ENCODE peak calls at places on chromosomes 6 and 20, in ten cellular contexts. One of them, this sample, is unnamed.

GRCh38 chr20:62136283-62137091 is 6.7 kb downstream of the PSMA7 start:
- DNase-seq in fibroblast of mammary gland: peak; percentile 73
- DNase-seq in activated CD4-positive, alpha-beta T cell treated with anti-CD3 and anti-CD28 coated beads, Interleukin-2, amount 50 U/mL, for 4 hours: peak; percentile 67
- DNase-seq in CD8-positive, alpha-beta T cell: peak; percentile 83
- DNase-seq in stimulated activated CD4-positive, alpha-beta T cell treated with anti-CD3 and anti-CD28 coated beads, Interleukin-15, amount 100 ng/mL, for 1 hour: peak; percentile 55
- DNase-seq in lung microvascular endothelial cell: peak; percentile 79
- DNase-seq in lower lobe of right lung: peak; percentile 80
- DNase-seq in GM13976: peak; percentile 70
- DNase-seq in psoas muscle: peak; percentile 83
- DNase-seq in T-cell: peak; percentile 80
- DNase-seq in this sample: no peak

GRCh38 chr6:155085582-155086253 is 90.6 kb downstream of the TIAM2 start:
- DNase-seq in fibroblast of mammary gland: peak; percentile 47
- DNase-seq in activated CD4-positive, alpha-beta T cell treated with anti-CD3 and anti-CD28 coated beads, Interleukin-2, amount 50 U/mL, for 4 hours: no peak
- DNase-seq in CD8-positive, alpha-beta T cell: no peak
- DNase-seq in stimulated activated CD4-positive, alpha-beta T cell treated with anti-CD3 and anti-CD28 coated beads, Interleukin-15, amount 100 ng/mL, for 1 hour: no peak
- DNase-seq in lung microvascular endothelial cell: peak; percentile 50
- DNase-seq in lower lobe of right lung: no peak
- DNase-seq in GM13976: no peak
- DNase-seq in psoas muscle: no peak
- DNase-seq in T-cell: no peak
- DNase-seq in this sample: no peak

GRCh38 chr6:47234258-47234933 is 75.3 kb downstream of the TNFRSF21 start:
- DNase-seq in fibroblast of mammary gland: no peak
- DNase-seq in activated CD4-positive, alpha-beta T cell treated with anti-CD3 and anti-CD28 coated beads, Interleukin-2, amount 50 U/mL, for 4 hours: no peak
- DNase-seq in CD8-positive, alpha-beta T cell: no peak
- DNase-seq in stimulated activated CD4-positive, alpha-beta T cell treated with anti-CD3 and anti-CD28 coated beads, Interleukin-15, amount 100 ng/mL, for 1 hour: no peak
- DNase-seq in lung microvascular endothelial cell: no peak
- DNase-seq in lower lobe of right lung: no peak
- DNase-seq in GM13976: no peak
- DNase-seq in psoas muscle: no peak
- DNase-seq in T-cell: no peak
- DNase-seq in this sample: no peak

GRCh38 chr6:4291453-4292403 is 156.4 kb upstream of the ECI2 start:
- DNase-seq in fibroblast of mammary gland: peak; percentile 54
- DNase-seq in activated CD4-positive, alpha-beta T cell treated with anti-CD3 and anti-CD28 coated beads, Interleukin-2, amount 50 U/mL, for 4 hours: no peak
- DNase-seq in CD8-positive, alpha-beta T cell: no peak
- DNase-seq in stimulated activated CD4-positive, alpha-beta T cell treated with anti-CD3 and anti-CD28 coated beads, Interleukin-15, amount 100 ng/mL, for 1 hour: no peak
- DNase-seq in lung microvascular endothelial cell: peak; percentile 92
- DNase-seq in lower lobe of right lung: no peak
- DNase-seq in GM13976: no peak
- DNase-seq in psoas muscle: no peak
- DNase-seq in T-cell: no peak
- DNase-seq in this sample: no peak

GRCh38 chr6:118012944-118013343 is 105.9 kb downstream of the SLC35F1 start:
- DNase-seq in fibroblast of mammary gland: no peak
- DNase-seq in activated CD4-positive, alpha-beta T cell treated with anti-CD3 and anti-CD28 coated beads, Interleukin-2, amount 50 U/mL, for 4 hours: no peak
- DNase-seq in CD8-positive, alpha-beta T cell: no peak
- DNase-seq in stimulated activated CD4-positive, alpha-beta T cell treated with anti-CD3 and anti-CD28 coated beads, Interleukin-15, amount 100 ng/mL, for 1 hour: no peak
- DNase-seq in lung microvascular endothelial cell: no peak
- DNase-seq in lower lobe of right lung: no peak
- DNase-seq in GM13976: no peak
- DNase-seq in psoas muscle: no peak
- DNase-seq in T-cell: no peak
- DNase-seq in this sample: no peak

GRCh38 chr6:111113731-111114438 is 26.6 kb downstream of the SLC16A10 start:
- DNase-seq in fibroblast of mammary gland: peak; percentile 64
- DNase-seq in activated CD4-positive, alpha-beta T cell treated with anti-CD3 and anti-CD28 coated beads, Interleukin-2, amount 50 U/mL, for 4 hours: peak; percentile 36
- DNase-seq in CD8-positive, alpha-beta T cell: no peak
- DNase-seq in stimulated activated CD4-positive, alpha-beta T cell treated with anti-CD3 and anti-CD28 coated beads, Interleukin-15, amount 100 ng/mL, for 1 hour: no peak
- DNase-seq in lung microvascular endothelial cell: peak; percentile 3
- DNase-seq in lower lobe of right lung: no peak
- DNase-seq in GM13976: no peak
- DNase-seq in psoas muscle: peak; percentile 69
- DNase-seq in T-cell: peak; percentile 4
- DNase-seq in this sample: peak; percentile 71

GRCh38 chr20:25510721-25511120 is 74.6 kb downstream of the NINL start:
- DNase-seq in fibroblast of mammary gland: no peak
- DNase-seq in activated CD4-positive, alpha-beta T cell treated with anti-CD3 and anti-CD28 coated beads, Interleukin-2, amount 50 U/mL, for 4 hours: no peak
- DNase-seq in CD8-positive, alpha-beta T cell: no peak
- DNase-seq in stimulated activated CD4-positive, alpha-beta T cell treated with anti-CD3 and anti-CD28 coated beads, Interleukin-15, amount 100 ng/mL, for 1 hour: no peak
- DNase-seq in lung microvascular endothelial cell: no peak
- DNase-seq in lower lobe of right lung: no peak
- DNase-seq in GM13976: no peak
- DNase-seq in psoas muscle: no peak
- DNase-seq in T-cell: no peak
- DNase-seq in this sample: no peak

GRCh38 chr6:21045135-21045616 is 510.9 kb downstream of the CDKAL1 start:
- DNase-seq in fibroblast of mammary gland: no peak
- DNase-seq in activated CD4-positive, alpha-beta T cell treated with anti-CD3 and anti-CD28 coated beads, Interleukin-2, amount 50 U/mL, for 4 hours: no peak
- DNase-seq in CD8-positive, alpha-beta T cell: no peak
- DNase-seq in stimulated activated CD4-positive, alpha-beta T cell treated with anti-CD3 and anti-CD28 coated beads, Interleukin-15, amount 100 ng/mL, for 1 hour: no peak
- DNase-seq in lung microvascular endothelial cell: no peak
- DNase-seq in lower lobe of right lung: no peak
- DNase-seq in GM13976: no peak
- DNase-seq in psoas muscle: no peak
- DNase-seq in T-cell: no peak
- DNase-seq in this sample: no peak

GRCh38 chr20:60491261-60491660 is 533.0 kb downstream of the CDH26 start:
- DNase-seq in fibroblast of mammary gland: peak; percentile 29
- DNase-seq in activated CD4-positive, alpha-beta T cell treated with anti-CD3 and anti-CD28 coated beads, Interleukin-2, amount 50 U/mL, for 4 hours: no peak
- DNase-seq in CD8-positive, alpha-beta T cell: no peak
- DNase-seq in stimulated activated CD4-positive, alpha-beta T cell treated with anti-CD3 and anti-CD28 coated beads, Interleukin-15, amount 100 ng/mL, for 1 hour: no peak
- DNase-seq in lung microvascular endothelial cell: no peak
- DNase-seq in lower lobe of right lung: no peak
- DNase-seq in GM13976: no peak
- DNase-seq in psoas muscle: no peak
- DNase-seq in T-cell: no peak
- DNase-seq in this sample: no peak

GRCh38 chr20:25053207-25054132 is 4.5 kb downstream of the ACSS1 start:
- DNase-seq in fibroblast of mammary gland: peak; percentile 41
- DNase-seq in activated CD4-positive, alpha-beta T cell treated with anti-CD3 and anti-CD28 coated beads, Interleukin-2, amount 50 U/mL, for 4 hours: no peak
- DNase-seq in CD8-positive, alpha-beta T cell: no peak
- DNase-seq in stimulated activated CD4-positive, alpha-beta T cell treated with anti-CD3 and anti-CD28 coated beads, Interleukin-15, amount 100 ng/mL, for 1 hour: no peak
- DNase-seq in lung microvascular endothelial cell: peak; percentile 31
- DNase-seq in lower lobe of right lung: no peak
- DNase-seq in GM13976: no peak
- DNase-seq in psoas muscle: peak; percentile 80
- DNase-seq in T-cell: no peak
- DNase-seq in this sample: no peak

GRCh38 chr6:26532699-26533523 is 5.3 kb upstream of the HMGN4 start:
- DNase-seq in fibroblast of mammary gland: peak; percentile 94
- DNase-seq in activated CD4-positive, alpha-beta T cell treated with anti-CD3 and anti-CD28 coated beads, Interleukin-2, amount 50 U/mL, for 4 hours: peak; percentile 93
- DNase-seq in CD8-positive, alpha-beta T cell: peak; percentile 97
- DNase-seq in stimulated activated CD4-positive, alpha-beta T cell treated with anti-CD3 and anti-CD28 coated beads, Interleukin-15, amount 100 ng/mL, for 1 hour: peak; percentile 84
- DNase-seq in lung microvascular endothelial cell: peak; percentile 86
- DNase-seq in lower lobe of right lung: peak; percentile 86
- DNase-seq in GM13976: peak; percentile 78
- DNase-seq in psoas muscle: peak; percentile 88
- DNase-seq in T-cell: peak; percentile 83
- DNase-seq in this sample: peak; percentile 85

GRCh38 chr6:136069119-136069518 is 181.0 kb downstream of the MTFR2 start:
- DNase-seq in fibroblast of mammary gland: peak; percentile 87
- DNase-seq in activated CD4-positive, alpha-beta T cell treated with anti-CD3 and anti-CD28 coated beads, Interleukin-2, amount 50 U/mL, for 4 hours: no peak
- DNase-seq in CD8-positive, alpha-beta T cell: no peak
- DNase-seq in stimulated activated CD4-positive, alpha-beta T cell treated with anti-CD3 and anti-CD28 coated beads, Interleukin-15, amount 100 ng/mL, for 1 hour: no peak
- DNase-seq in lung microvascular endothelial cell: peak; percentile 73
- DNase-seq in lower lobe of right lung: no peak
- DNase-seq in GM13976: no peak
- DNase-seq in psoas muscle: no peak
- DNase-seq in T-cell: no peak
- DNase-seq in this sample: no peak